ENCODE peak calls at places on chromosomes 1 and 21, in four cellular contexts. A, Y, T and Z are unnamed samples.

GRCh38 chr1:194829492-194829891 is 1643.1 kb upstream of the B3GALT2 start:
- DNase-seq in A (no peak), Y (no peak), T (peak; percentile 35), Z (no peak)

GRCh38 chr1:31467005-31467674 is 54.1 kb downstream of the SERINC2 start:
- DNase-seq in A (no peak), Y (no peak), T (no peak), Z (no peak)

GRCh38 chr21:38434913-38435533 is 63.3 kb downstream of the ERG start:
- DNase-seq in A (no peak), Y (no peak), T (peak; percentile 87), Z (no peak)

GRCh38 chr1:13731897-13732296 is 31.9 kb downstream of the PRDM2 start:
- DNase-seq in A (no peak), Y (no peak), T (no peak), Z (no peak)

GRCh38 chr1:87795615-87796337 is 467.1 kb downstream of the LMO4 start:
- DNase-seq in A (no peak), Y (no peak), T (no peak), Z (no peak)

GRCh38 chr1:39269791-39270342 is 65.4 kb downstream of the MACF1 start:
- DNase-seq in A (no peak), Y (no peak), T (no peak), Z (no peak)

GRCh38 chr1:154405762-154406571 is 824 bp downstream of the IL6R start:
- DNase-seq in A (peak; percentile 91), Y (no peak), T (peak; percentile 54), Z (peak; percentile 88)

GRCh38 chr1:85048296-85049064 is at the start of gene MCOLN3:
- DNase-seq in A (peak; percentile 48), Y (peak; percentile 36), T (no peak), Z (peak; percentile 83)

GRCh38 chr1:40948741-40949528 is 30.6 kb upstream of the CTPS1 start:
- DNase-seq in A (no peak), Y (peak; percentile 39), T (peak; percentile 70), Z (no peak)

GRCh38 chr1:167623951-167624350 is 6.1 kb upstream of the RCSD1 start:
- DNase-seq in A (no peak), Y (no peak), T (peak; percentile 69), Z (no peak)
- H3K4me1 ChIP-seq in A (peaks cover 11% of the 10 kb centered on the region), Y (peaks cover 7% of the 10 kb centered on the region), T (no peaks in the 10 kb centered on the region), Z (peaks cover 18% of the 10 kb centered on the region)

GRCh38 chr1:15181564-15181963 is 28.0 kb downstream of the TMEM51 start:
- DNase-seq in A (no peak), Y (no peak), T (no peak), Z (no peak)
- H3K4me1 ChIP-seq in A (no peaks in the 10 kb centered on the region), Y (no peaks in the 10 kb centered on the region), T (peaks cover 28% of the 10 kb centered on the region), Z (peaks cover 18% of the 10 kb centered on the region)

GRCh38 chr1:232594018-232594502 is 35.9 kb downstream of the SIPA1L2 start:
- DNase-seq in A (no peak), Y (no peak), T (peak; percentile 58), Z (no peak)

GRCh38 chr1:232589111-232589808 is 40.7 kb downstream of the SIPA1L2 start:
- DNase-seq in A (no peak), Y (no peak), T (no peak), Z (no peak)

GRCh38 chr1:232589809-232590741 is 39.9 kb downstream of the SIPA1L2 start:
- DNase-seq in A (no peak), Y (no peak), T (no peak), Z (no peak)

GRCh38 chr1:232590742-232591082 is 39.2 kb downstream of the SIPA1L2 start:
- DNase-seq in A (no peak), Y (no peak), T (no peak), Z (no peak)

DNA sequence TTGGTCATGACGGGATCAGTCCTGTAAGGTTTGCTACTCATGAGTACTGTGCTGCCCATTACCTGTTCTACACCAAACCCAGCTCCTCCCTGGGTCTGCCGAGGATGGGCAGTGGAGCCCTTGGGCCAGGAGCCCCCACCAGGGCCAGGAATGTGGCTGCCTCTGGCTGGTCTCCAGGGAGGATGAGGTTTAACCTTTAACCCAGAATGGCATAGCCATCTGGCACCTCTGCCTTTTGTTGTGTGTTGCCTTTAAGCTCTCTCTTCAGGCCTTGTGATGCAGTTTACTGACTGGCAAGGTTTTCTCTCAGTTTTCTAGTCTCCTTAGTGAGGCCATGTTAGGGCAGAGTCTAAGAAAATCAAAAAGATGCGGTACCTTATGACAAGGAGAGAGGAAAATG is 38.6 kb downstream of the SIPA1L2 start:
- DNase-seq in A (no peak), Y (no peak), T (no peak), Z (no peak)
- H3K4me1 ChIP-seq in A (peaks cover 20% of the 10 kb centered on the region), Y (no peaks in the 10 kb centered on the region), T (no peaks in the 10 kb centered on the region), Z (peaks cover 43% of the 10 kb centered on the region)

GRCh38 chr1:145965119-145965744 is 742 bp downstream of the POLR3GL start:
- DNase-seq in A (no peak), Y (no peak), T (no peak), Z (no peak)

GRCh38 chr1:145963218-145964019 is 956 bp downstream of the ANKRD34A start:
- DNase-seq in A (no peak), Y (no peak), T (peak; percentile 80), Z (no peak)

GRCh38 chr1:145962157-145963102 is 1.9 kb downstream of the ANKRD34A start:
- DNase-seq in A (peak; percentile 69), Y (no peak), T (no peak), Z (peak; percentile 77)

GRCh38 chr1:145967288-145967687 is 2.8 kb downstream of the POLR3GL start:
- DNase-seq in A (no peak), Y (no peak), T (no peak), Z (no peak)

GRCh38 chr1:145964328-145965118 is at the start of the genes ANKRD34A and POLR3GL:
- DNase-seq in A (peak; percentile 95), Y (peak; percentile 92), T (peak; percentile 93), Z (peak; percentile 98)
- H3K4me1 ChIP-seq in A (peaks cover 40% of the 10 kb centered on the region), Y (peaks cover 29% of the 10 kb centered on the region), T (peaks cover 29% of the 10 kb centered on the region), Z (peaks cover 45% of the 10 kb centered on the region)

DNA sequence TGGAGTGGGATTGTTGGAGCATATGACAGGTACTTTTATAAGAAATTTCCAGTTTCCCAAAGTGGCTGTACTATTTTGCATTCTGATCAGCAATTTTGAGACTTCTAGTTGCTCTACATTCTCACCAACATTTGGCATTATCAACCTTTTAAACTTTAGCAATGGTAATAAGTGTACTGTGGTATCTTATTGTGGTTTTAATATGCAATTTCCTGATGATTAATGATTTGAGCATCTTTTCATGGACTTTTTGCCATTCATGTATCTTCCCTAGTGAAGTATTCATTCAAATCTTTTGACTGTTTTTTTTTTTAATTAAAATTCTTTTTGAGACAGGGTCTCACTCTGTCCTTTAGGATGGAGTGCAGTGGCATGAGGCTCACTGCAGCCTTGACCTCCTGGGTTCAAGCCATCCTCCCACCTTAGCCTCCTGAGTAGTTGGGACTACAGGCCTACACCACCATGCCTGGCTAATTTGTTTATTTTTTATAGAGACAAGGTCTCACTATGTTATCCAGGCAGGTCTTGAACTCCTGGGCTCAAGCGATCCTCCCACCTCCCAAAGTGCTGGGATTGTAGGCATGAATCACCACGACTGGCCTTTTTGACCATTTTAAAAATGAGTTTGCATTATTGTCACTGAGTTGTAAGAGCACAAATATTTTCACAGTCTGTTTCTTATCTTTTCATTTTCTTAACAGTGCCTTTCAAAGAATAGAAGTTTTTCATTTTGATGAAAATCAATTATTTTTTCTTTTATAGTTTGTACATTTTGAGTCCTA is 7.8 kb upstream of the SLC6A9 start:
- DNase-seq in A (no peak), Y (no peak), T (peak; percentile 35), Z (no peak)
- H3K4me1 ChIP-seq in A (peaks cover 18% of the 10 kb centered on the region), Y (peaks cover 8% of the 10 kb centered on the region), T (peaks cover 17% of the 10 kb centered on the region), Z (peaks cover 12% of the 10 kb centered on the region)

GRCh38 chr21:40732998-40733397 is 114.0 kb downstream of the DSCAM start:
- DNase-seq in A (no peak), Y (no peak), T (no peak), Z (no peak)
- H3K4me1 ChIP-seq in A (no peaks in the 10 kb centered on the region), Y (no peaks in the 10 kb centered on the region), T (no peaks in the 10 kb centered on the region), Z (no peaks in the 10 kb centered on the region)

DNA sequence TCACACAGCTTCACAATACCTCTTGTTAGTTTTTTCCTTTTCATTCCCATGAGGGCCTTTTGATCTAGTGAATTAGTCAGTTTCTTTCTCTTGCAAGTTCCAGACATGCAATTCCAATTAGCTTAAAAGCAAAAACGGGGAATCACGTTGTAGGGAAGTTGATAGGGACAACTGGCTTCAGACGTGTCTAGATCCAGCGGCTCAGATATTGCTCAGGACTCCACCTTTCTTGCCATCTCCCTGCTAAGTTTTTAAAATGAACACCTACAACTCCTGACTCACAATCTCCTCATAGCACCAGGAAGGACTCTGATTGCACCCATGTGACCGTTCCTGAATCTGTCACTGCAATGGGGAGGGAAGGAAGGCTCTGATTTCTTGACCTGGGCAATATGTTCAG is 63.8 kb upstream of the ARHGAP29 start:
- DNase-seq in A (no peak), Y (no peak), T (no peak), Z (no peak)
- H3K4me1 ChIP-seq in A (peaks cover 24% of the 10 kb centered on the region), Y (no peaks in the 10 kb centered on the region), T (peaks cover 20% of the 10 kb centered on the region), Z (peaks cover 39% of the 10 kb centered on the region)

GRCh38 chr21:33849839-33850238 is 65.8 kb downstream of the ATP5PO start:
- DNase-seq in A (no peak), Y (no peak), T (no peak), Z (no peak)

GRCh38 chr21:33848252-33848953 is 67.2 kb downstream of the ATP5PO start:
- DNase-seq in A (no peak), Y (no peak), T (no peak), Z (no peak)

GRCh38 chr21:33852495-33852894 is 63.1 kb downstream of the ATP5PO start:
- DNase-seq in A (no peak), Y (no peak), T (no peak), Z (no peak)

GRCh38 chr21:33850985-33851384 is 64.6 kb downstream of the ATP5PO start:
- DNase-seq in A (no peak), Y (no peak), T (no peak), Z (no peak)

DNA sequence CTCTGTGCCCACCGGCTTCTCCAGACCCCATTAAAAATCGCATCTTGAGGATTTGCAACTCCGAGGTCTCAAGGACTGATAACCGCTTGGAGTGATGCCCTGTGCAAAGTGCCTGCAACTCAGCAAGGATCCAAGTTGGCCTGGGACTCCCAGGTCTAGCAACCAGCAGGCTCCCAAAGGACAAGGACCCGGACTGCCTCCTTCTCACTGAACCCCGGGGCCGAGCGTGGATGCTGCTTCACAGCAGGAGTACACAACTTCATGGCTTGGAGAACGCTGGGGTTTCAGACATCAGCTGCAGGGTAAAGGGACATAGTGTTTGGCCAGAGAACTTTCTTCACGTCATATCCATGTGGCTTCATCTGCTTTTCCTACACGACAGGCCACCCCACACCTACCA is 65.2 kb downstream of the ATP5PO start:
- DNase-seq in A (no peak), Y (no peak), T (no peak), Z (no peak)
- H3K4me1 ChIP-seq in A (peaks cover 7% of the 10 kb centered on the region), Y (peaks cover 4% of the 10 kb centered on the region), T (peaks cover 3% of the 10 kb centered on the region), Z (no peaks in the 10 kb centered on the region)

GRCh38 chr1:53144201-53144600 is 1.8 kb upstream of the SLC1A7 start:
- DNase-seq in A (no peak), Y (no peak), T (no peak), Z (no peak)
- H3K4me1 ChIP-seq in A (no peaks in the 10 kb centered on the region), Y (peaks cover 4% of the 10 kb centered on the region), T (peaks cover 28% of the 10 kb centered on the region), Z (peaks cover 34% of the 10 kb centered on the region)